ENCODE peak calls at places on chromosomes 3 and 15, in four cellular contexts. Y is endothelial cell of umbilical vein, N is K562, K is neuronal stem cell. B is an unnamed sample.
A peak's percentile ranks its signal among the peaks of the same experiment; 100 is the strongest.

GRCh38 chr3:157170861-157171260 is 10.9 kb upstream of the CCNL1 start:
- DNase-seq in Y (no peak), K (no peak), N (no peak), B (no peak)

GRCh38 chr15:82532991-82533481 is 7.2 kb downstream of the RPS17 start:
- DNase-seq in K (no peak), N (no peak), Y (no peak), B (no peak)

GRCh38 chr3:64848822-64849221 is 161.0 kb upstream of the ADAMTS9 start:
- DNase-seq in N (no peak), Y (no peak), K (no peak), B (no peak)

GRCh38 chr3:135878501-135878900 is 87.0 kb upstream of the PPP2R3A start:
- DNase-seq in K (no peak), N (no peak), Y (no peak), B (no peak)

GRCh38 chr15:80497221-80497620 is 93.0 kb downstream of the ARNT2 start:
- DNase-seq in K (no peak), N (no peak), Y (no peak), B (no peak)

GRCh38 chr3:140828585-140828984 is 113.1 kb upstream of the SLC25A36 start:
- DNase-seq in Y (no peak), N (no peak), K (no peak), B (no peak)

GRCh38 chr15:63348392-63348791 is 33.3 kb downstream of the CA12 start:
- DNase-seq in Y (peak; percentile 78), N (no peak), K (no peak), B (peak; percentile 58)

GRCh38 chr3:171321241-171321640 is 139.0 kb downstream of the TNIK start:
- DNase-seq in K (no peak), Y (no peak), N (no peak), B (no peak)

GRCh38 chr3:128524374-128525299 is 31.6 kb upstream of the GATA2 start:
- DNase-seq in N (no peak), Y (no peak), K (no peak), B (no peak)

GRCh38 chr3:126538316-126538715 is 14.4 kb downstream of the CHST13 start:
- DNase-seq in K (no peak), Y (no peak), N (no peak), B (no peak)

GRCh38 chr3:12476238-12476897 is 7.9 kb upstream of the TSEN2 start:
- DNase-seq in K (no peak), N (no peak), Y (peak; percentile 53), B (no peak)

GRCh38 chr3:81823882-81824395 is 62.5 kb upstream of the GBE1 start:
- DNase-seq in N (no peak), Y (no peak), K (no peak), B (no peak)

GRCh38 chr3:18609184-18609583 is 184.0 kb upstream of the SATB1 start:
- DNase-seq in K (no peak), N (no peak), Y (no peak), B (no peak)

GRCh38 chr3:192570757-192571156 is 156.6 kb downstream of the FGF12 start:
- DNase-seq in K (no peak), Y (no peak), N (no peak), B (no peak)

GRCh38 chr15:80984856-80985255 is 4.8 kb downstream of the MESD start:
- DNase-seq in N (no peak), K (no peak), Y (no peak), B (no peak)

GRCh38 chr15:44726568-44727461 is 9.5 kb upstream of the TRIM69 start:
- DNase-seq in N (peak; percentile 61), K (no peak), Y (peak; percentile 93), B (peak; percentile 80)

GRCh38 chr15:41482070-41482469 is 11.6 kb upstream of the ITPKA start:
- DNase-seq in Y (no peak), N (no peak), K (no peak), B (no peak)

GRCh38 chr3:64983583-64984359 is 296.0 kb upstream of the ADAMTS9 start:
- DNase-seq in K (no peak), N (no peak), Y (no peak), B (no peak)

GRCh38 chr3:179015551-179016020 is 56.0 kb downstream of the ZMAT3 start:
- DNase-seq in N (peak; percentile 56), K (peak; percentile 68), Y (peak; percentile 86), B (no peak)

GRCh38 chr3:42855547-42856380 is 19.9 kb downstream of the CYP8B1 start:
- DNase-seq in N (peak; percentile 41), K (no peak), Y (no peak), B (no peak)

GRCh38 chr3:42500909-42501308 is 1.5 kb upstream of the VIPR1 start:
- DNase-seq in Y (no peak), K (no peak), N (no peak), B (no peak)

GRCh38 chr3:12973827-12974226 is 99.4 kb downstream of the IQSEC1 start:
- DNase-seq in N (no peak), Y (no peak), K (no peak), B (no peak)

GRCh38 chr15:32869814-32870213 is 152.0 kb downstream of the GREM1 start:
- DNase-seq in N (no peak), Y (no peak), K (no peak), B (no peak)

GRCh38 chr3:38039899-38040261 is 872 bp downstream of the DLEC1 start:
- DNase-seq in K (no peak), Y (no peak), N (no peak), B (no peak)

GRCh38 chr3:94184781-94185180 is 121.9 kb downstream of the NSUN3 start:
- DNase-seq in N (no peak), Y (peak; percentile 4), K (no peak), B (no peak)

GRCh38 chr3:186520957-186521842 is 23.0 kb downstream of the CRYGS start:
- DNase-seq in K (no peak), Y (no peak), N (no peak), B (no peak)

GRCh38 chr3:41907330-41908073 is 54.4 kb downstream of the ULK4 start:
- DNase-seq in N (no peak), K (no peak), Y (peak; percentile 33), B (peak; percentile 24)

GRCh38 chr3:183253364-183253960 is 409 bp downstream of the B3GNT5 start:
- DNase-seq in N (peak; percentile 50), Y (peak; percentile 71), K (no peak), B (no peak)

GRCh38 chr3:10930641-10931040 is 61.9 kb upstream of the SLC6A1 start:
- DNase-seq in K (no peak), Y (no peak), N (no peak), B (no peak)

GRCh38 chr3:126474498-126475410 is 937 bp downstream of the ZXDC start:
- DNase-seq in N (no peak), K (peak; percentile 30), Y (peak; percentile 65), B (no peak)

GRCh38 chr3:124599779-124600693 is 130.2 kb upstream of the UMPS start:
- DNase-seq in Y (peak; percentile 15), K (no peak), N (no peak), B (no peak)

GRCh38 chr15:87672309-87672897 is 584.1 kb downstream of the NTRK3 start:
- DNase-seq in N (peak; percentile 31), Y (peak; percentile 2), K (peak; percentile 32), B (no peak)

GRCh38 chr3:115523467-115523866 is 99.8 kb upstream of the GAP43 start:
- DNase-seq in Y (no peak), N (no peak), K (no peak), B (no peak)

GRCh38 chr3:56314842-56315241 is 153.4 kb downstream of the ERC2 start:
- DNase-seq in N (no peak), K (no peak), Y (no peak), B (no peak)

DNA sequence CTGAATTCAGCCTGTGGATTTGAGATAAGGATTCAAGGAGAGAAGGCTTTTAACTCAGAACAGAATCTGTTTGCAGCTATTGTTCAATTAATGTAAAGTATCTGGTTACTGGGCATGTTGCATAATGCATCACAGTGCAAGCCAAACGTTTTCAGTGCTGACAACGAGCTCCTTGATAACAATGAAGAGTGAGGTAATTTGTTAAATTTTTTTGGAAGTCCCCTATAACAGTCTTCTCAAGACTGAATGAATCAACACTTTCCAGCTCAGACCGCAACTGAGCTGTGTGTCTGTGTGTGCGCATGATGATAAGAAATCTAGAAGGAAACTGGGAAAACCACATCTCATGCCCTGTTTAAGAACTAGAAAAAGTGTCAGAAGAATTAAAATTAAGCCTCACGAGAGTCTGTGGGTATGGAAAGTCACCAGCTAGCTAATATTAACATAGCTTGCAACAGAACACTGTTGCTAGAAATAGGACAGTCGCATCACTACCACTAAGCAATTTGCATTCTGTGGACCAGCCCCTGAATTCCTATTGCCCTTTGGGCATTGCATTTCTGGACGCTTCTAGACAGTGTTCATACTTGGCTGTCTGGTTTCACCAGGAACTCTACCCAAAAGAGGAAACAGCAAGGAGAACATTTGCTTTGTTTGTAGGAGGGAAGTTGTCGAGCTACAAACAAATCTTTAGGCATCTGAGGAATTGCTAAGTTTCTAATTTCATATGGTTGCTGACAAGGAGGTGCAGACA is 43.7 kb upstream of the ATP2C1 start:
- DNase-seq in K (no peak), Y (no peak), N (peak; percentile 39), B (peak; percentile 90)
- H3K27ac ChIP-seq in K (no peak overlapping the region), Y (no peak overlapping the region), N (peak overlapping the region; percentile 94), B (peak overlapping the region; percentile 82)

DNA sequence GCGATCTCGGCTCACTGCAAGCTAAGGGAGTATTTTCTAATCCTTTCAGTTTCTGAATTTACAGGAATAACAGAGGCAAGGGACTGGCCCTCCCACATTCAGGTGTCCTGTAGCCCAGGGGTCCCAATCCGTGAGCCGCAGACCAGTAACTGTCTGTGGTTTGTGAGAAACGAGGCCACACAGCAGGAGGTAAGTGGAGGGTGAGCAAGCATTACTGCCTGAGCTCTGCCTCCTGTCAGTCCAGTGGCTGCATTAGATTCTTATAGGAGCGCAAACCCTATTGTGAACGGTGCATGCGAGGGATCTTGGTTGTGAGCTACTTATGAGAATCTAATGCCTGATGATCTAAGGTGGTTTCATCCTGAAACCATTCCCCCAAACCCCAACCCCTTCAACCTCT is 5.0 kb upstream of the IL17RC start:
- DNase-seq in Y (no peak), K (no peak), N (no peak), B (no peak)
- H3K27ac ChIP-seq in Y (no peak overlapping the region), K (no peak overlapping the region), N (peak overlapping the region; percentile 45), B (no peak overlapping the region)

GRCh38 chr3:112686360-112686759 is 45.4 kb upstream of the CCDC80 start:
- DNase-seq in N (no peak), K (no peak), Y (no peak), B (no peak)

GRCh38 chr3:112682361-112682760 is 41.4 kb upstream of the CCDC80 start:
- DNase-seq in N (no peak), Y (no peak), K (no peak), B (no peak)

GRCh38 chr3:112685435-112685834 is 44.5 kb upstream of the CCDC80 start:
- DNase-seq in K (no peak), Y (no peak), N (no peak), B (no peak)

GRCh38 chr3:112685956-112686355 is 45.0 kb upstream of the CCDC80 start:
- DNase-seq in Y (no peak), N (no peak), K (no peak), B (no peak)

DNA sequence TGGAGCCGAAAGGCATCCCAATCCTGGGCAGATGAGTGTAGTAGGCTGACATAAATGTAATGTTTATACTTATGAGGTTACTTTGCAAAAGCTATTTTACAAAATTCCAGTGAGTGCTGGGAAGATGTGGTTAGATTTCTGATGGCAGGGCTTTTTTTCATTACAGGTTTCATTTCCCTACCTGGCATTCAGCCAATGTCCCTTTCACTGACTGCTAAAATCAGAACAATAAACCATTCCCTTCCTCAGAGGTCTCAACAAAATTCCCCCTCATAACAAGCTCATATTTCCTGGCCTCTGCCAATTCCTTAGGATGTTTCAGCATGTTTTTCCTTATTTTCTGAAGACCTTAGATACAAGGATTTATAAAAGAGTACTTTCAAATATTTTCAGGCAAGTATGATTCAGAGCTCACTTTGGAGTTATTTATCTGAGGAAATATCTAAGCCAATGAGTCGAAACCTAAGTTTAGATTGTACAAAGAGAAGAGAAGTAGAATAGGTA is 40.9 kb upstream of the CCDC80 start:
- DNase-seq in K (no peak), N (no peak), Y (peak; percentile 64), B (no peak)
- H3K27ac ChIP-seq in K (no peak overlapping the region), N (no peak overlapping the region), Y (no peak overlapping the region), B (peak overlapping the region; percentile 20)

GRCh38 chr15:25846377-25846776 is 16.8 kb downstream of the ATP10A start:
- DNase-seq in Y (no peak), K (no peak), N (no peak), B (no peak)
- H3K27ac ChIP-seq in Y (no peak overlapping the region), K (no peak overlapping the region), N (no peak overlapping the region), B (no peak overlapping the region)

B was measured in epithelial cell of prostate.